ENCODE peak calls at places on chromosome 18, in four cellular contexts. J is H1, A is Right ventricle myocardium superior, Y is Caco-2. E is an unnamed sample.

GRCh38 chr18:1050012-1050657 is 145.5 kb downstream of the ADCYAP1 start:
- DNase-seq in Y (no peak), J (no peak), A (no peak), E (no peak)

GRCh38 chr18:52670903-52671302 is 330.9 kb downstream of the DCC start:
- DNase-seq in A (no peak), Y (no peak), J (no peak), E (no peak)

GRCh38 chr18:77114564-77115391 is 17.8 kb downstream of the MBP start:
- DNase-seq in Y (peak; percentile 71), J (peak; percentile 43), A (peak; percentile 93), E (no peak)

GRCh38 chr18:12376034-12376717 is 851 bp downstream of the AFG3L2 start:
- DNase-seq in Y (peak; percentile 50), J (no peak), A (peak; percentile 71), E (no peak)

GRCh38 chr18:13608791-13609552 is 117.4 kb downstream of the FAM210A start:
- DNase-seq in J (no peak), Y (no peak), A (no peak), E (no peak)

GRCh38 chr18:75207298-75208054 is 1.5 kb downstream of the PTGR3 start:
- DNase-seq in Y (no peak), J (no peak), A (no peak), E (no peak)

GRCh38 chr18:55101458-55101824 is 142.2 kb upstream of the CCDC68 start:
- DNase-seq in J (no peak), A (no peak), Y (no peak), E (no peak)

GRCh38 chr18:48254077-48254602 is 155.0 kb downstream of the ZBTB7C start:
- DNase-seq in J (no peak), Y (no peak), A (no peak), E (no peak)

GRCh38 chr18:51890762-51891161 is 449.2 kb upstream of the DCC start:
- DNase-seq in A (no peak), J (no peak), Y (no peak), E (no peak)

E was measured in iPS DF 6.9.